ENCODE peak calls at places on chromosomes 13 and 19, in five cellular contexts. E is astrocyte; S is lower leg skin; G is uterus; H is CD8-positive, alpha-beta T cell. V is an unnamed sample.

GRCh38 chr13:66301482-66301881 is 928.7 kb downstream of the PCDH9 start:
- DNase-seq in S (no peak), E (no peak), H (no peak), G (no peak), V (no peak)

GRCh38 chr13:107367258-107367657 is 799.3 kb upstream of the ARGLU1 start:
- DNase-seq in E (peak), S (no peak), G (no peak), H (no peak), V (no peak)

GRCh38 chr19:38932425-38933179 is 1.9 kb downstream of the MRPS12 start:
- DNase-seq in S (no peak), H (peak), E (peak), G (no peak), V (peak)

GRCh38 chr19:23810496-23810895 is 51.8 kb upstream of the ZNF681 start:
- DNase-seq in S (no peak), E (no peak), H (no peak), G (no peak), V (no peak)

GRCh38 chr13:100128838-100129237 is 39.9 kb downstream of the PCCA start:
- DNase-seq in H (no peak), G (no peak), S (no peak), E (no peak), V (no peak)

GRCh38 chr13:30257433-30258099 is 49.8 kb downstream of the KATNAL1 start:
- DNase-seq in E (peak), H (no peak), G (no peak), S (no peak), V (peak)

GRCh38 chr13:34020388-34020787 is 202.4 kb downstream of the RFC3 start:
- DNase-seq in G (no peak), H (no peak), E (no peak), S (no peak), V (no peak)

GRCh38 chr19:17753976-17754375 is 2.7 kb downstream of the FCHO1 start:
- DNase-seq in E (no peak), S (no peak), H (no peak), G (no peak), V (no peak)

GRCh38 chr13:72246396-72246795 is 379.4 kb upstream of the DACH1 start:
- DNase-seq in G (no peak), S (no peak), E (peak), H (no peak), V (no peak)

GRCh38 chr19:13841339-13842293 is 35.3 kb upstream of the NANOS3 start:
- DNase-seq in G (no peak), H (no peak), S (peak), E (no peak), V (no peak)

GRCh38 chr13:94121686-94122085 is 357.8 kb downstream of the DCT start:
- DNase-seq in H (no peak), S (no peak), G (no peak), E (peak), V (peak)

GRCh38 chr13:98176777-98177608 is at the start of gene RNF113B:
- DNase-seq in H (no peak), G (no peak), S (no peak), E (no peak), V (no peak)

GRCh38 chr19:8476524-8476923 is 25.9 kb downstream of the PRAM1 start:
- DNase-seq in H (no peak), S (no peak), E (no peak), G (no peak), V (no peak)

GRCh38 chr19:6475321-6476108 is 6.1 kb downstream of the DENND1C start:
- DNase-seq in S (no peak), H (no peak), E (no peak), G (no peak), V (no peak)

GRCh38 chr19:6478815-6479214 is 2.8 kb downstream of the DENND1C start:
- DNase-seq in H (no peak), G (no peak), E (no peak), S (no peak), V (no peak)

GRCh38 chr19:6479836-6480398 is 1.7 kb downstream of the DENND1C start:
- DNase-seq in G (no peak), S (no peak), H (no peak), E (no peak), V (no peak)

GRCh38 chr19:6476155-6476895 is 5.3 kb downstream of the DENND1C start:
- DNase-seq in S (peak), E (no peak), G (peak), H (peak), V (peak)

GRCh38 chr19:6476896-6477431 is 4.6 kb downstream of the DENND1C start:
- DNase-seq in S (no peak), G (no peak), E (no peak), H (no peak), V (no peak)
- H3K4me3 ChIP-seq in S (no peak), G (no peak), E (peak), H (no peak), V (peak)

GRCh38 chr19:2923510-2923909 is 21.3 kb downstream of the ZNF77 start:
- DNase-seq in G (no peak), E (peak), H (no peak), S (peak), V (peak)

GRCh38 chr19:2927032-2927430 is 17.7 kb downstream of the ZNF77 start:
- DNase-seq in H (no peak), E (no peak), G (no peak), S (peak), V (no peak)

GRCh38 chr19:2926341-2927031 is 18.3 kb downstream of the ZNF77 start:
- DNase-seq in H (no peak), G (no peak), E (no peak), S (peak), V (no peak)

GRCh38 chr19:2917275-2918184 is 16.8 kb downstream of the ZNF57 start:
- DNase-seq in E (no peak), H (no peak), S (peak), G (no peak), V (no peak)

GRCh38 chr19:2922987-2923386 is 21.8 kb downstream of the ZNF77 start:
- DNase-seq in S (peak), E (no peak), G (no peak), H (no peak), V (peak)
- TF ChIP-seq CTCF in S (no peak), E (no peak), G (no peak), H (no peak), V (no peak)

DNA sequence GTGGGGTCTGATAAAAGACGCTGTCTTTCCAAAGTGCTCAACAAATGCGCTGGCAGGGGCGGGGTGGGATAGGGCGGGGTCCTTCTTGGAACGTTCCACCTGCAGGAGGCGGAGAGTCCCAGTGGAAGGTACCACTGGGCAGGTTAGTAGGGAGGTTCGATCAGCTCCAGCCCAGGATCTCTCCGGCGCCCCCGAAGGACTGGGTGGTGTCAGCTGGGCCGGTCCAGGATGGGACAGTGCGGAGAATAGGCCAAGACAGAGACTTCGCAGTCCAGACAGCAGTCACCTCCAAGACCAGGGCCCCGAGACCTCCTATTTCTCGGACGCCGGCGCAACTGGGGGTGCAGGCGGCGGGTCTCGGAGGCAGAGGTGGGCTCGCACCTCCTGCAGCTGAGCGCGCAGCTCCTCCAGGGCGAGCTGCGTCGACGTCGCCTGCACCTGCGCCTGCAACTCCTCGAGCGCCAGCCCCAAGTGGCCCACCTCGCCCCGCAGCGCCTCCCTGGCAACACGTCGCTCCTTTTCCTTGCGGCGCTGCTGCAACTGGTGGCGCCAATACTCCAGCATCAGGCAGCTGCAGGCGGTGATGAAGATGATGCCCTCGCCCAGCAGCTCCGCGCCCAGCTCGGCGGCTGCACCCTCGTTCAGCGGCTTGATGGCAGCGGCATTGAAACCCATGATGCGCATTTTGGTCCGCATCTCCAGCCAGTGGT is 21.6 kb downstream of the VASP start:
- DNase-seq in G (no peak), E (no peak), S (no peak), H (no peak), V (peak)
- H3K4me3 ChIP-seq in G (peak), E (no peak), S (no peak), H (no peak), V (peak)

GRCh38 chr13:112748947-112749346 is 59.1 kb downstream of the ATP11A start:
- DNase-seq in S (peak), G (peak), H (no peak), E (no peak), V (no peak)
- TF ChIP-seq CTCF in S (no peak), G (no peak), H (no peak), E (no peak), V (no peak)

DNA sequence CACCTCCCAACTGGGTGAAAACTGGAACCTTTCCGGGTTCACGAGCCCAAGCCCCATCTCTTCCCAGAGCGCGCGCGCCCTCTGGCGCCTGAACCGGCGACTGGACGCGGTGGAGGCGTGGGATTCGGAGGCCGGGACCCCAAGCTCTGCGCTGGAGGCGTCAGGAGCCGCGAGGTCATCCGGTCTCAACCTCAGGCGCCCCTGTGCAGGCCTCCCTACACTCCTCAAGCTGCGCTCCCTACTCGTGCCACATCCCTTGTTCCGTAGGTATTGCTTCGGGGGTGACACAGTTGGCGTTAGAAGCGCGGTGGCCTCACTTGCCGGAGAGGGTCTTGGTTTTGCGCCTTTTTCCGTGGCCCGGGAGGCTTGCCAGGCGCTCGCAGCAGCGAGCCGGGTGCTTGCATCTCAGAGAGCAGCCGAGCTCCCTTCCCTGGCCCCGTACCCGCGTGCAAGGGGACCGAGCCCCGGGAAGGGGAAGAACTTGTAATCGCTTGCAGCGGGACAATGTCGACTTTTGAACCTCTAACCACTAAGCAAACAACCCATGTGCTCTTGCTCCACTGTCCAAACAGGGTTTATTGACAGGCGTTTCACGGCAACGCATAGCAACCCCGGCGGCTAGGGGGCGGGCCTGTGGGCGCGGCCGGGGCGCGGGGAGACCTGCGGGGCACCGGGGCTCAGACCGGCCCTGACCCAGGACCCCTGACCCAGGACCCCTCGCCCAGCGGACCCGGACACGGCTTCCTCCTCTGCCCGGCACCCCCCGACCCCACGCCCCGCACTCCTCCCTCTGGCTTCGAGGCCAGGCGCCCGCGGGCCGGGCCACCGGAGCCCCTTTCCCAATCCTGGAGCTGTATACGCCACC is 8.5 kb downstream of the CDX2 start:
- DNase-seq in G (no peak), S (peak), H (no peak), E (no peak), V (peak)
- H3K4me3 ChIP-seq in G (peak), S (no peak), H (peak), E (no peak), V (no peak)

DNA sequence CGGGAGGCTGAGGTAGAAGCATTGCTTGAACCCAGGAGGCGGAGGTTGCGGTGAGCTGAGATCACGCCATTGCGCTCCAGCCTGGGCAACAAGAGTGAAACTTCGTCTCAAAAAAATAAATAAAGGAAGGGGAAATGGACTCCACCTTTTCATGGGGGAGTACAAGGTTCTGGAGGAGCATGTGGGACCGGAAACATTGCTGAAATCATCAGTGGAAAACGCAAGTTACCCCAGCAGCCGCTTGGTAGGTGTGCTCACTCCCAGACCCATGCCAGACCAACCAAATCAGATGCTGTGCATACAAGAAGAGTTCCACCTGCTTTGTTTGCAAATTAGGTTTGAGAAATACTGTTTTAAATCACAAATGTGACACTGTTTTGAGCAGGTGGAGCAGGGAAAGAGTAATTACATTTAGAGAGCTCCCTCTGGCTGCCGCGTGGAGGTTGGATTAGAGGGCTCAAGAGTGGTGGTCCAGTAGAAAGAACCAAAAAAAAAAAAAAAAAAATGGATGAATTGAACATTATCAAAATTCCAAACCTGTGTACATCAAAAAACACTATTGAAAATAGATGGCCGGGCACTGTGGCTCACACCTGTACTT is 4.9 kb downstream of the ERICH4 start:
- DNase-seq in H (no peak), E (no peak), S (no peak), G (no peak), V (no peak)
- TF ChIP-seq CTCF in H (no peak), E (no peak), S (no peak), G (no peak), V (peak)

GRCh38 chr13:73970413-73971055 is 163.7 kb downstream of the KLF12 start:
- DNase-seq in G (no peak), H (no peak), S (no peak), E (no peak), V (peak)

GRCh38 chr13:73962284-73962683 is 171.9 kb downstream of the KLF12 start:
- DNase-seq in S (no peak), H (no peak), E (no peak), G (no peak), V (no peak)

GRCh38 chr13:73967397-73968165 is 166.6 kb downstream of the KLF12 start:
- DNase-seq in G (no peak), S (no peak), H (no peak), E (no peak), V (peak)

GRCh38 chr13:73961181-73961580 is 173.0 kb downstream of the KLF12 start:
- DNase-seq in S (no peak), G (no peak), H (no peak), E (no peak), V (no peak)

GRCh38 chr13:73966331-73966730 is 167.9 kb downstream of the KLF12 start:
- DNase-seq in H (no peak), E (no peak), G (no peak), S (no peak), V (no peak)
- H3K4me3 ChIP-seq in H (no peak), E (no peak), G (no peak), S (no peak), V (no peak)

DNA sequence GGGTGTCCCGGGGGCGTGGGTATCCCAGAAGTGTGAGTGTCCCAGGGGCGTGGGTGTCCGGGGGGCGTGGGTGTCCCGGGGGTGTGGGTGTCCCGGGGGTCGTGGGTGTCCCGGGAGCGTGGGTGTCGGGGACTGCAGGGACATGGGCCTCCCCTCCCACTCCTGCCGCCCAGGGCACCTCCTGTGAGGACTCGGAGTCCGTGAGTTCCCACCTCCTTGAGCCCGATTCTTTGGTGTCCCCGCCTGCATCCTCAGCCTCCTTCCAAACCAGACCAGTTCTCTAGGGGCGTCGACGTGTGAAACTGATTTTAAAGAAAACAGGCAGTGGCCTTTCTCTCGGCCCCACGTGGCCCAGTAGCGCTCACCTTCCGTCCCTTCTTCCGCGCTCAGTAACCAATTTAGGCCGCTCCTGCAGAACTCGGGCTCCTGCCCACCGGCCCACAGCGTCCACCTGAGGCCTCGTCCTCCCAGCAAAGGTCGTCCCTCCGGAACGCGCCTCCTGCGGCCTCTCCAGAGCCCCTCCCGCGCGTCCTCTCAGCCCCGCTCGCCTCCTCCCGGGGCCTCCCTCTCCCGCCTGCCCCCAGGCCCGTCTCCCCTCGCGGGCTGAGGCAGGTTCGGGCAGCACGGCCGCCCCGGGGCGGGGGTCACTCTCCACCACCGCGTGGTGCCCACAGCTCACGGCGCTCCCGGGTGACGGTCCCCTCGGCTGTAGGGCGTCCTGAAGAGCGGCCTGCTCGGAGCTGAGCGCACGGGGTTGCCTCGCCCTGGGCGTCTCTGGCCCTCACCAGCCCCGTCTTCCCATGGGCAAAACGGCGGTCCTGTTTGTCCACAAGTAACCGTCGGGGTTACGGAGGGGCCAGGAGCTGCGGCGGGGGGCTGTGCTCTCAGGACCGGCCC is 3.8 kb downstream of the F7 start:
- DNase-seq in H (no peak), G (no peak), E (no peak), S (peak), V (no peak)
- TF ChIP-seq CTCF in H (no peak), G (no peak), E (no peak), S (no peak), V (no peak)

DNA sequence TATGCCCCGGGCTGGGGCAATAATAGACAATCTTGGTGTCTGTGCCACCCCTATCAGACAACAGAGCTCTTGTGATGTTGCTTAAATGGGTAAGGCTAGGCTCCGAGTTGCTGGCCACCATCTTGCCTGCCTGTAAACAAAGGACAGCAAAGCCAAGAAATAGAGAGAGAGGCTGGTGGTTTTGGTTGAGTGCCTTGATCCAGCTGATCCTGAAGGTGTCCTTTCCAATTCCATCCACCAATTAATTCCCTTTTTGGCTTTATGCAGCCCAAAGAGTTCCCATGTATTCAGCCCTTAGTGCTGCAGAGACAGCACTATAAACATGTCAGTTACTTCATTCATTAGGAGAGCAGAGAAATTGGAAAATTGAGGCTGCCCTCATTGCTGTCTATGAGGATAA is 41.7 kb upstream of the HOMER3 start:
- DNase-seq in E (no peak), S (no peak), G (no peak), H (no peak), V (no peak)
- H3K4me3 ChIP-seq in E (no peak), S (no peak), G (no peak), H (no peak), V (no peak)

GRCh38 chr19:3975144-3975543 is 4.2 kb upstream of the DAPK3 start:
- DNase-seq in G (no peak), H (no peak), S (no peak), E (no peak), V (no peak)

GRCh38 chr19:3968556-3969434 is 2.1 kb downstream of the DAPK3 start:
- DNase-seq in E (peak), H (no peak), S (peak), G (peak), V (peak)

GRCh38 chr19:3969435-3970312 is 1.2 kb downstream of the DAPK3 start:
- DNase-seq in S (no peak), H (no peak), G (peak), E (peak), V (peak)

GRCh38 chr19:3970313-3970807 is 539 bp downstream of the DAPK3 start:
- DNase-seq in G (peak), E (no peak), H (no peak), S (no peak), V (no peak)

GRCh38 chr19:3970808-3971598 is at the start of gene DAPK3:
- DNase-seq in S (peak), G (peak), H (peak), E (peak), V (peak)
- TF ChIP-seq CTCF in S (no peak), G (no peak), H (no peak), E (no peak), V (no peak)